ENCODE peak calls at places on chromosomes 6 and 20, in ten cellular contexts. Y is iris pigment epithelial cell; L is CD4-positive, alpha-beta T cell; Z is NCI-H1436; R is fibroblast of lung; D is AG08396; G is activated B cell treated with CpG ODN at 0.5 μM for 24 hours; I is NCI-H82; J is activated naive CD4-positive, alpha-beta T cell treated with anti-CD3 and anti-CD28 coated beads, Interleukin-2, amount 50 U/mL, for 16 hours; X is lower leg skin. K is an unnamed sample.

GRCh38 chr6:108453601-108454157 is 107.0 kb upstream of the FOXO3 start:
- DNase-seq in Y (peak), L (no peak), Z (no peak), R (peak), D (no peak), G (no peak), I (no peak), J (no peak), X (no peak), K (peak)

GRCh38 chr6:88365656-88366055 is 199.5 kb upstream of the CNR1 start:
- DNase-seq in Y (no peak), L (no peak), Z (no peak), R (no peak), D (no peak), G (no peak), I (no peak), J (no peak), X (no peak), K (no peak)

GRCh38 chr20:8043687-8044278 is 24.2 kb upstream of the TMX4 start:
- DNase-seq in Y (peak), L (no peak), Z (peak), R (peak), D (peak), G (no peak), I (peak), J (no peak), X (no peak), K (peak)

GRCh38 chr20:37259865-37260264 is 1.7 kb downstream of the GHRH start:
- DNase-seq in Y (no peak), L (no peak), Z (no peak), R (no peak), D (no peak), G (no peak), I (no peak), J (no peak), X (no peak), K (no peak)

GRCh38 chr6:38673397-38674165 is 29.4 kb downstream of the GLO1 start:
- DNase-seq in Y (no peak), L (no peak), Z (no peak), R (no peak), D (no peak), G (no peak), I (no peak), J (no peak), X (no peak), K (no peak)

GRCh38 chr6:32190946-32191677 is 1.1 kb upstream of the PBX2 start:
- DNase-seq in Y (no peak), L (no peak), Z (no peak), R (no peak), D (no peak), G (no peak), I (no peak), J (no peak), X (no peak), K (no peak)

GRCh38 chr20:50552979-50553378 is 42.8 kb downstream of the PTPN1 start:
- DNase-seq in Y (no peak), L (no peak), Z (no peak), R (no peak), D (no peak), G (no peak), I (no peak), J (no peak), X (no peak), K (no peak)

GRCh38 chr20:407953-408842 is at the start of gene RBCK1:
- DNase-seq in Y (peak), L (peak), Z (peak), R (peak), D (peak), G (peak), I (peak), J (peak), X (peak), K (peak)

GRCh38 chr6:10759312-10759839 is 11.8 kb downstream of the TMEM14B start:
- DNase-seq in Y (peak), L (no peak), Z (peak), R (peak), D (peak), G (no peak), I (peak), J (no peak), X (peak), K (peak)

GRCh38 chr6:157605484-157605883 is 217.6 kb upstream of the SNX9 start:
- DNase-seq in Y (no peak), L (no peak), Z (no peak), R (no peak), D (no peak), G (no peak), I (peak), J (no peak), X (peak), K (no peak)

GRCh38 chr20:35093245-35093884 is 758 bp upstream of the TRPC4AP start:
- DNase-seq in Y (peak), L (no peak), Z (no peak), R (peak), D (peak), G (no peak), I (no peak), J (peak), X (no peak), K (peak)

GRCh38 chr20:49353348-49353747 is 75.5 kb upstream of the ZNFX1 start:
- DNase-seq in Y (no peak), L (no peak), Z (no peak), R (no peak), D (no peak), G (no peak), I (no peak), J (no peak), X (no peak), K (no peak)

GRCh38 chr6:104603108-104603745 is 256.5 kb downstream of the HACE1 start:
- DNase-seq in Y (peak), L (no peak), Z (no peak), R (no peak), D (no peak), G (no peak), I (no peak), J (no peak), X (no peak), K (no peak)

GRCh38 chr20:41734506-41734945 is 116.3 kb upstream of the CHD6 start:
- DNase-seq in Y (peak), L (no peak), Z (peak), R (peak), D (peak), G (no peak), I (peak), J (peak), X (peak), K (peak)

GRCh38 chr20:1302578-1303541 is 26.1 kb downstream of the SDCBP2 start:
- DNase-seq in Y (no peak), L (no peak), Z (no peak), R (no peak), D (no peak), G (no peak), I (peak), J (no peak), X (no peak), K (no peak)

GRCh38 chr6:132715204-132715603 is 1.3 kb upstream of the VNN1 start:
- DNase-seq in Y (peak), L (no peak), Z (no peak), R (peak), D (peak), G (no peak), I (peak), J (no peak), X (no peak), K (peak)

GRCh38 chr6:91376686-91377085 is 789.8 kb upstream of the MAP3K7 start:
- DNase-seq in Y (no peak), L (no peak), Z (peak), R (no peak), D (no peak), G (no peak), I (no peak), J (no peak), X (no peak), K (peak)

GRCh38 chr6:12844284-12845223 is 128.0 kb downstream of the PHACTR1 start:
- DNase-seq in Y (peak), L (no peak), Z (peak), R (no peak), D (peak), G (no peak), I (peak), J (no peak), X (no peak), K (peak)

GRCh38 chr20:51840865-51841264 is 38.5 kb upstream of the SALL4 start:
- DNase-seq in Y (no peak), L (no peak), Z (no peak), R (no peak), D (no peak), G (no peak), I (no peak), J (no peak), X (no peak), K (no peak)

GRCh38 chr20:53580376-53581111 is 13.1 kb downstream of the ZNF217 start:
- DNase-seq in Y (no peak), L (no peak), Z (no peak), R (no peak), D (no peak), G (no peak), I (no peak), J (no peak), X (peak), K (no peak)

GRCh38 chr6:116568851-116569755 is 2.2 kb upstream of the RWDD1 start:
- DNase-seq in Y (no peak), L (no peak), Z (no peak), R (no peak), D (no peak), G (no peak), I (peak), J (no peak), X (no peak), K (no peak)

GRCh38 chr6:17907467-17908229 is 79.8 kb downstream of the KIF13A start:
- DNase-seq in Y (peak), L (no peak), Z (no peak), R (peak), D (peak), G (no peak), I (peak), J (no peak), X (peak), K (peak)